ENCODE peak calls at places on chromosomes 7 and 10, in seven cellular contexts. M is A549, Y is MM.1S, W is ovary, H is left ventricle myocardium inferior, C is epithelial cell of esophagus, U is right lobe of liver. A is an unnamed sample.

GRCh38 chr7:27096756-27097514 is 1.1 kb upstream of the HOXA1 start:
- DNase-seq in M (no peak), Y (no peak), W (no peak), H (no peak), C (peak), U (no peak), A (peak)

GRCh38 chr10:53952698-53953097 is 848.3 kb downstream of the PCDH15 start:
- DNase-seq in M (no peak), Y (no peak), W (no peak), H (no peak), C (no peak), U (no peak), A (no peak)

GRCh38 chr10:122331615-122332446 is 42.7 kb upstream of the PLEKHA1 start:
- DNase-seq in M (peak), Y (no peak), W (no peak), H (no peak), C (no peak), U (no peak), A (no peak)

GRCh38 chr7:26365077-26365896 is 73.6 kb downstream of the SNX10 start:
- DNase-seq in M (peak), Y (peak), W (no peak), H (no peak), C (peak), U (peak), A (peak)

GRCh38 chr7:24334627-24335026 is 50.6 kb downstream of the NPY start:
- DNase-seq in M (no peak), Y (no peak), W (no peak), H (no peak), C (no peak), U (no peak), A (no peak)

GRCh38 chr10:29749150-29749549 is 114.4 kb upstream of the SVIL start:
- DNase-seq in M (no peak), Y (no peak), W (no peak), H (no peak), C (no peak), U (no peak), A (no peak)

GRCh38 chr10:75430000-75430763 is 1.2 kb upstream of the LRMDA start:
- DNase-seq in M (peak), Y (no peak), W (peak), H (peak), C (peak), U (peak), A (peak)

GRCh38 chr7:144384071-144384470 is 19.4 kb downstream of the NOBOX start:
- DNase-seq in M (peak), Y (peak), W (no peak), H (no peak), C (peak), U (no peak), A (peak)

GRCh38 chr10:29270883-29271282 is 18.0 kb upstream of the LYZL1 start:
- DNase-seq in M (no peak), Y (no peak), W (no peak), H (no peak), C (no peak), U (no peak), A (no peak)

GRCh38 chr10:107994621-107995274 is 830.2 kb upstream of the SORCS1 start:
- DNase-seq in M (no peak), Y (no peak), W (no peak), H (no peak), C (peak), U (no peak), A (peak)

GRCh38 chr10:49167629-49168540 is 20.3 kb downstream of the TMEM273 start:
- DNase-seq in M (no peak), Y (no peak), W (no peak), H (no peak), C (no peak), U (peak), A (no peak)

GRCh38 chr7:73557397-73558257 is at the start of gene BCL7B:
- DNase-seq in M (peak), Y (peak), W (peak), H (peak), C (peak), U (peak), A (peak)

GRCh38 chr10:83539528-83540308 is 599.6 kb upstream of the GHITM start:
- DNase-seq in M (no peak), Y (peak), W (peak), H (peak), C (peak), U (no peak), A (peak)

GRCh38 chr7:136942994-136943393 is 74.5 kb downstream of the CHRM2 start:
- DNase-seq in M (no peak), Y (no peak), W (no peak), H (no peak), C (no peak), U (no peak), A (no peak)

GRCh38 chr10:73251683-73252444 is 580 bp downstream of the MRPS16 start:
- DNase-seq in M (peak), Y (peak), W (no peak), H (no peak), C (peak), U (no peak), A (peak)

GRCh38 chr10:100743626-100744135 is 1.7 kb upstream of the PAX2 start:
- DNase-seq in M (peak), Y (peak), W (no peak), H (no peak), C (peak), U (peak), A (peak)

GRCh38 chr7:74655324-74655723 is 2.2 kb upstream of the GTF2I start:
- DNase-seq in M (no peak), Y (no peak), W (no peak), H (no peak), C (no peak), U (no peak), A (no peak)

GRCh38 chr10:132961864-132962622 is 19.7 kb upstream of the CFAP46 start:
- DNase-seq in M (peak), Y (peak), W (peak), H (peak), C (peak), U (peak), A (peak)
- TF ChIP-seq CTCF in M (no peak), Y (no peak), W (no peak), H (peak), C (no peak), U (no peak), A (no peak)

GRCh38 chr10:43396928-43397624 is 11.9 kb downstream of the HNRNPF start:
- DNase-seq in M (peak), Y (peak), W (peak), H (peak), C (peak), U (peak), A (peak)
- H3K4me3 ChIP-seq in M (peak), Y (peak), W (peak), H (peak), C (peak), U (peak), A (peak)

DNA sequence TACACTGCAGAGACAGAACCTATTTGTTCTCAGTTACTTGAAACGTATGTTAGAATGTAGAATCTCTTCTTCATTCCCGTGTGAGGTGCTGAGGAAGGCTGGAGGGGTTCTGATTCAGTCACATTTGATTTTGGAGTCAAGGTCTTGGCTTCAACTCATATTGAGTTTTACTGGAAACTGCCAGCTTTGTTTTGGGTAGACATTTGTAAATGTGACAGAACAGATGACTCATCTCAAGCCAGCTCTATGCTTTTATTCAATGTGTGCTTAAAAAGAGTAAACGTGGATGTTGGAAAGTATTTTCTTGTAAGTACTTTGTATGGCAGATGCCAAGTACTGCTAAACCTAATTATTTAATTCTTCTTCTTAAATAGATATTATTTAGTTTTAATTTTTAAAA is 780.8 kb upstream of the C7orf33 start:
- DNase-seq in M (no peak), Y (no peak), W (no peak), H (no peak), C (no peak), U (no peak), A (no peak)
- TF ChIP-seq CTCF in M (no peak), Y (no peak), W (no peak), H (no peak), C (no peak), U (no peak), A (no peak)

GRCh38 chr10:6121144-6121543 is 32.3 kb downstream of the RBM17 start:
- DNase-seq in M (no peak), Y (no peak), W (no peak), H (no peak), C (no peak), U (no peak), A (no peak)

GRCh38 chr10:6120691-6121090 is 31.9 kb downstream of the RBM17 start:
- DNase-seq in M (no peak), Y (no peak), W (peak), H (no peak), C (no peak), U (no peak), A (no peak)

GRCh38 chr10:6123467-6124042 is 34.7 kb downstream of the RBM17 start:
- DNase-seq in M (no peak), Y (no peak), W (no peak), H (no peak), C (no peak), U (no peak), A (peak)

GRCh38 chr10:6128087-6128486 is 39.3 kb downstream of the RBM17 start:
- DNase-seq in M (no peak), Y (no peak), W (no peak), H (no peak), C (no peak), U (no peak), A (no peak)

GRCh38 chr10:6124666-6125065 is 35.8 kb downstream of the RBM17 start:
- DNase-seq in M (no peak), Y (no peak), W (no peak), H (peak), C (peak), U (no peak), A (no peak)
- H3K4me3 ChIP-seq in M (no peak), Y (no peak), W (no peak), H (peak), C (no peak), U (no peak), A (no peak)

A was measured in GM12865.